ENCODE peak calls at places on chromosomes 16 and 17, in ten cellular contexts. A is stimulated activated CD4-positive, alpha-beta T cell treated with anti-CD3 and anti-CD28 coated beads, Interleukin-2, amount 100 ng/mL, for 24 hours; J is NCI-H526 treated with DMSO at 0.1 percent for 48 hours; L is GOT3; M is NCI-H446 treated with DMSO at 0.1 percent for 48 hours; G is activated naive CD8-positive, alpha-beta T cell treated with anti-CD3 and anti-CD28 coated beads, Interleukin-2, amount 50 U/mL, for 24 hours; R is NCI-H748 treated with DMSO at 0.1 percent for 48 hours; B is natural killer cell; Y is endodermal cell; W is osteocyte. E is an unnamed sample.
A peak's percentile ranks its signal among the peaks of the same experiment; 100 is the strongest.

GRCh38 chr16:76194621-76195015 is 82.6 kb upstream of the CNTNAP4 start:
- DNase-seq in A (no peak), J (no peak), L (no peak), M (no peak), G (no peak), R (no peak), B (no peak), Y (no peak), W (no peak), E (no peak)

GRCh38 chr17:16352838-16353701 is at the start of gene CENPV:
- DNase-seq in A (peak; percentile 72), J (peak; percentile 70), L (no peak), M (no peak), G (peak; percentile 73), R (peak; percentile 55), B (peak; percentile 66), Y (peak; percentile 97), W (no peak), E (peak; percentile 96)

GRCh38 chr17:39231091-39231561 is 5.4 kb upstream of the STAC2 start:
- DNase-seq in A (no peak), J (no peak), L (no peak), M (no peak), G (no peak), R (no peak), B (no peak), Y (peak; percentile 60), W (no peak), E (no peak)

GRCh38 chr16:57262841-57263584 is 18.0 kb downstream of the ARL2BP start:
- DNase-seq in A (no peak), J (no peak), L (no peak), M (no peak), G (no peak), R (no peak), B (no peak), Y (no peak), W (no peak), E (no peak)

GRCh38 chr16:70638814-70639792 is 7.3 kb upstream of the IL34 start:
- DNase-seq in A (no peak), J (no peak), L (no peak), M (no peak), G (no peak), R (no peak), B (no peak), Y (peak; percentile 83), W (no peak), E (no peak)

GRCh38 chr17:7176870-7177209 is 2.3 kb downstream of the ASGR1 start:
- DNase-seq in A (no peak), J (no peak), L (no peak), M (no peak), G (no peak), R (no peak), B (no peak), Y (no peak), W (no peak), E (peak; percentile 72)

GRCh38 chr16:47590472-47590871 is 129.3 kb downstream of the PHKB start:
- DNase-seq in A (no peak), J (no peak), L (no peak), M (no peak), G (no peak), R (no peak), B (no peak), Y (no peak), W (no peak), E (no peak)

GRCh38 chr17:72699566-72699965 is 392.9 kb downstream of the SLC39A11 start:
- DNase-seq in A (no peak), J (no peak), L (peak; percentile 7), M (peak; percentile 13), G (no peak), R (no peak), B (no peak), Y (no peak), W (no peak), E (no peak)

GRCh38 chr17:49090885-49091594 is 41.5 kb upstream of the B4GALNT2 start:
- DNase-seq in A (no peak), J (no peak), L (no peak), M (no peak), G (no peak), R (no peak), B (no peak), Y (no peak), W (no peak), E (no peak)

GRCh38 chr16:87054154-87054553 is 263.0 kb downstream of the C16orf95 start:
- DNase-seq in A (no peak), J (no peak), L (no peak), M (no peak), G (no peak), R (no peak), B (no peak), Y (no peak), W (no peak), E (no peak)

GRCh38 chr16:14211856-14212543 is 140.9 kb downstream of the MRTFB start:
- DNase-seq in A (no peak), J (no peak), L (no peak), M (no peak), G (no peak), R (no peak), B (no peak), Y (no peak), W (no peak), E (no peak)

GRCh38 chr17:49862781-49863331 is 15.0 kb upstream of the TAC4 start:
- DNase-seq in A (no peak), J (no peak), L (no peak), M (no peak), G (no peak), R (no peak), B (no peak), Y (no peak), W (no peak), E (no peak)

GRCh38 chr17:78689029-78689428 is 93.0 kb downstream of the CYTH1 start:
- DNase-seq in A (no peak), J (no peak), L (no peak), M (no peak), G (no peak), R (no peak), B (no peak), Y (no peak), W (no peak), E (no peak)

GRCh38 chr16:66057056-66057455 is 309.4 kb upstream of the CDH5 start:
- DNase-seq in A (no peak), J (no peak), L (no peak), M (no peak), G (no peak), R (no peak), B (no peak), Y (no peak), W (no peak), E (no peak)

GRCh38 chr17:7416323-7416722 is 3.8 kb upstream of the SPEM1 start:
- DNase-seq in A (no peak), J (no peak), L (no peak), M (no peak), G (no peak), R (no peak), B (no peak), Y (no peak), W (no peak), E (no peak)

GRCh38 chr16:89038811-89039735 is 54.6 kb upstream of the ACSF3 start:
- DNase-seq in A (no peak), J (no peak), L (no peak), M (no peak), G (no peak), R (no peak), B (no peak), Y (no peak), W (no peak), E (no peak)

GRCh38 chr16:83701494-83701893 is 106.3 kb upstream of the HSBP1 start:
- DNase-seq in A (no peak), J (no peak), L (no peak), M (no peak), G (peak; percentile 30), R (no peak), B (no peak), Y (peak; percentile 95), W (no peak), E (peak; percentile 78)

GRCh38 chr16:15041260-15042011 is 14.4 kb downstream of the NTAN1 start:
- DNase-seq in A (no peak), J (no peak), L (no peak), M (no peak), G (no peak), R (no peak), B (no peak), Y (peak; percentile 76), W (no peak), E (peak; percentile 52)

GRCh38 chr17:75242461-75243042 is 18.9 kb downstream of the GGA3 start:
- DNase-seq in A (peak; percentile 38), J (no peak), L (no peak), M (no peak), G (peak; percentile 30), R (no peak), B (no peak), Y (no peak), W (no peak), E (no peak)

GRCh38 chr17:48487221-48487620 is 43.6 kb downstream of the HOXB1 start:
- DNase-seq in A (no peak), J (no peak), L (no peak), M (no peak), G (no peak), R (no peak), B (no peak), Y (no peak), W (no peak), E (no peak)

E was measured in H9.